ENCODE peak calls at places on chromosomes 11 and 22, in seven cellular contexts. One of them, this sample, is unnamed.

GRCh38 chr11:2816941-2817421 is 68.6 kb downstream of the CDKN1C start:
- DNase-seq in HuH-7.5: no peak
- DNase-seq in ELF-1: no peak
- DNase-seq in activated effector memory CD4-positive, alpha-beta T cell treated with anti-CD3 and anti-CD28 coated beads, Interleukin-2, amount 50 U/mL, for 16 hours: no peak
- DNase-seq in NCI-H460: no peak
- DNase-seq in stimulated activated CD4-positive, alpha-beta T cell treated with anti-CD3 and anti-CD28 coated beads, Interleukin-4, amount 100 ng/mL, for 1 hour: no peak
- DNase-seq in GM12864: no peak
- DNase-seq in this sample: no peak

GRCh38 chr22:44683237-44683636 is 18.8 kb upstream of the PRR5 start:
- DNase-seq in ELF-1: no peak
- DNase-seq in NCI-H460: no peak
- DNase-seq in activated effector memory CD4-positive, alpha-beta T cell treated with anti-CD3 and anti-CD28 coated beads, Interleukin-2, amount 50 U/mL, for 16 hours: no peak
- DNase-seq in HuH-7.5: no peak
- DNase-seq in GM12864: peak; percentile 43
- DNase-seq in stimulated activated CD4-positive, alpha-beta T cell treated with anti-CD3 and anti-CD28 coated beads, Interleukin-4, amount 100 ng/mL, for 1 hour: no peak
- DNase-seq in this sample: peak; percentile 45

GRCh38 chr11:105732611-105733010 is 122.7 kb downstream of the GRIA4 start:
- DNase-seq in GM12864: no peak
- DNase-seq in HuH-7.5: no peak
- DNase-seq in NCI-H460: no peak
- DNase-seq in ELF-1: no peak
- DNase-seq in activated effector memory CD4-positive, alpha-beta T cell treated with anti-CD3 and anti-CD28 coated beads, Interleukin-2, amount 50 U/mL, for 16 hours: no peak
- DNase-seq in stimulated activated CD4-positive, alpha-beta T cell treated with anti-CD3 and anti-CD28 coated beads, Interleukin-4, amount 100 ng/mL, for 1 hour: no peak
- DNase-seq in this sample: no peak

GRCh38 chr22:28799834-28800307 is 498 bp downstream of the XBP1 start:
- DNase-seq in NCI-H460: peak; percentile 30
- DNase-seq in ELF-1: peak; percentile 57
- DNase-seq in activated effector memory CD4-positive, alpha-beta T cell treated with anti-CD3 and anti-CD28 coated beads, Interleukin-2, amount 50 U/mL, for 16 hours: peak; percentile 77
- DNase-seq in GM12864: no peak
- DNase-seq in stimulated activated CD4-positive, alpha-beta T cell treated with anti-CD3 and anti-CD28 coated beads, Interleukin-4, amount 100 ng/mL, for 1 hour: no peak
- DNase-seq in HuH-7.5: peak; percentile 45
- DNase-seq in this sample: no peak

GRCh38 chr11:86245369-86246292 is 1.1 kb downstream of the EED start:
- DNase-seq in NCI-H460: no peak
- DNase-seq in activated effector memory CD4-positive, alpha-beta T cell treated with anti-CD3 and anti-CD28 coated beads, Interleukin-2, amount 50 U/mL, for 16 hours: peak; percentile 74
- DNase-seq in GM12864: no peak
- DNase-seq in HuH-7.5: no peak
- DNase-seq in stimulated activated CD4-positive, alpha-beta T cell treated with anti-CD3 and anti-CD28 coated beads, Interleukin-4, amount 100 ng/mL, for 1 hour: peak; percentile 15
- DNase-seq in ELF-1: peak; percentile 48
- DNase-seq in this sample: no peak

GRCh38 chr11:111585371-111585770 is 16.9 kb upstream of the SIK2 start:
- DNase-seq in GM12864: no peak
- DNase-seq in ELF-1: no peak
- DNase-seq in NCI-H460: no peak
- DNase-seq in activated effector memory CD4-positive, alpha-beta T cell treated with anti-CD3 and anti-CD28 coated beads, Interleukin-2, amount 50 U/mL, for 16 hours: no peak
- DNase-seq in stimulated activated CD4-positive, alpha-beta T cell treated with anti-CD3 and anti-CD28 coated beads, Interleukin-4, amount 100 ng/mL, for 1 hour: no peak
- DNase-seq in HuH-7.5: no peak
- DNase-seq in this sample: no peak

GRCh38 chr11:22521226-22521625 is 104.4 kb downstream of the FANCF start:
- DNase-seq in stimulated activated CD4-positive, alpha-beta T cell treated with anti-CD3 and anti-CD28 coated beads, Interleukin-4, amount 100 ng/mL, for 1 hour: no peak
- DNase-seq in GM12864: no peak
- DNase-seq in ELF-1: no peak
- DNase-seq in activated effector memory CD4-positive, alpha-beta T cell treated with anti-CD3 and anti-CD28 coated beads, Interleukin-2, amount 50 U/mL, for 16 hours: no peak
- DNase-seq in HuH-7.5: no peak
- DNase-seq in NCI-H460: no peak
- DNase-seq in this sample: no peak

GRCh38 chr11:102664001-102664752 is 39.0 kb upstream of the MMP20 start:
- DNase-seq in NCI-H460: no peak
- DNase-seq in stimulated activated CD4-positive, alpha-beta T cell treated with anti-CD3 and anti-CD28 coated beads, Interleukin-4, amount 100 ng/mL, for 1 hour: no peak
- DNase-seq in ELF-1: no peak
- DNase-seq in activated effector memory CD4-positive, alpha-beta T cell treated with anti-CD3 and anti-CD28 coated beads, Interleukin-2, amount 50 U/mL, for 16 hours: no peak
- DNase-seq in GM12864: no peak
- DNase-seq in HuH-7.5: no peak
- DNase-seq in this sample: no peak

GRCh38 chr22:50731811-50732624 is 6.0 kb upstream of the ACR start:
- DNase-seq in HuH-7.5: peak; percentile 90
- DNase-seq in NCI-H460: peak; percentile 36
- DNase-seq in ELF-1: no peak
- DNase-seq in stimulated activated CD4-positive, alpha-beta T cell treated with anti-CD3 and anti-CD28 coated beads, Interleukin-4, amount 100 ng/mL, for 1 hour: peak; percentile 62
- DNase-seq in activated effector memory CD4-positive, alpha-beta T cell treated with anti-CD3 and anti-CD28 coated beads, Interleukin-2, amount 50 U/mL, for 16 hours: peak; percentile 84
- DNase-seq in GM12864: no peak
- DNase-seq in this sample: no peak

GRCh38 chr11:2121227-2122130 is 17.7 kb downstream of the IGF2 start:
- DNase-seq in ELF-1: peak; percentile 8
- DNase-seq in HuH-7.5: no peak
- DNase-seq in NCI-H460: no peak
- DNase-seq in GM12864: no peak
- DNase-seq in activated effector memory CD4-positive, alpha-beta T cell treated with anti-CD3 and anti-CD28 coated beads, Interleukin-2, amount 50 U/mL, for 16 hours: no peak
- DNase-seq in stimulated activated CD4-positive, alpha-beta T cell treated with anti-CD3 and anti-CD28 coated beads, Interleukin-4, amount 100 ng/mL, for 1 hour: no peak
- DNase-seq in this sample: no peak

GRCh38 chr22:29306175-29306829 is at the start of gene GAS2L1:
- DNase-seq in HuH-7.5: peak; percentile 100
- DNase-seq in NCI-H460: peak; percentile 51
- DNase-seq in stimulated activated CD4-positive, alpha-beta T cell treated with anti-CD3 and anti-CD28 coated beads, Interleukin-4, amount 100 ng/mL, for 1 hour: peak; percentile 45
- DNase-seq in activated effector memory CD4-positive, alpha-beta T cell treated with anti-CD3 and anti-CD28 coated beads, Interleukin-2, amount 50 U/mL, for 16 hours: peak; percentile 77
- DNase-seq in ELF-1: peak; percentile 92
- DNase-seq in GM12864: no peak
- DNase-seq in this sample: no peak

GRCh38 chr22:21055880-21056319 is 10.2 kb downstream of the LRRC74B start:
- DNase-seq in activated effector memory CD4-positive, alpha-beta T cell treated with anti-CD3 and anti-CD28 coated beads, Interleukin-2, amount 50 U/mL, for 16 hours: no peak
- DNase-seq in ELF-1: no peak
- DNase-seq in HuH-7.5: no peak
- DNase-seq in GM12864: no peak
- DNase-seq in NCI-H460: no peak
- DNase-seq in stimulated activated CD4-positive, alpha-beta T cell treated with anti-CD3 and anti-CD28 coated beads, Interleukin-4, amount 100 ng/mL, for 1 hour: no peak
- DNase-seq in this sample: no peak

GRCh38 chr11:11476971-11477645 is 124.1 kb upstream of the CSNK2A3 start:
- DNase-seq in NCI-H460: no peak
- DNase-seq in GM12864: no peak
- DNase-seq in ELF-1: no peak
- DNase-seq in stimulated activated CD4-positive, alpha-beta T cell treated with anti-CD3 and anti-CD28 coated beads, Interleukin-4, amount 100 ng/mL, for 1 hour: no peak
- DNase-seq in HuH-7.5: no peak
- DNase-seq in activated effector memory CD4-positive, alpha-beta T cell treated with anti-CD3 and anti-CD28 coated beads, Interleukin-2, amount 50 U/mL, for 16 hours: no peak
- DNase-seq in this sample: no peak

GRCh38 chr11:92390783-92391182 is 166.2 kb downstream of the FAT3 start:
- DNase-seq in stimulated activated CD4-positive, alpha-beta T cell treated with anti-CD3 and anti-CD28 coated beads, Interleukin-4, amount 100 ng/mL, for 1 hour: no peak
- DNase-seq in activated effector memory CD4-positive, alpha-beta T cell treated with anti-CD3 and anti-CD28 coated beads, Interleukin-2, amount 50 U/mL, for 16 hours: no peak
- DNase-seq in HuH-7.5: no peak
- DNase-seq in NCI-H460: no peak
- DNase-seq in ELF-1: no peak
- DNase-seq in GM12864: no peak
- DNase-seq in this sample: no peak

GRCh38 chr11:66904055-66904454 is 47.2 kb downstream of the LRFN4 start:
- DNase-seq in ELF-1: no peak
- DNase-seq in activated effector memory CD4-positive, alpha-beta T cell treated with anti-CD3 and anti-CD28 coated beads, Interleukin-2, amount 50 U/mL, for 16 hours: no peak
- DNase-seq in HuH-7.5: no peak
- DNase-seq in NCI-H460: no peak
- DNase-seq in stimulated activated CD4-positive, alpha-beta T cell treated with anti-CD3 and anti-CD28 coated beads, Interleukin-4, amount 100 ng/mL, for 1 hour: no peak
- DNase-seq in GM12864: no peak
- DNase-seq in this sample: no peak

GRCh38 chr11:126591966-126592489 is 236.5 kb downstream of the ST3GAL4 start:
- DNase-seq in GM12864: no peak
- DNase-seq in activated effector memory CD4-positive, alpha-beta T cell treated with anti-CD3 and anti-CD28 coated beads, Interleukin-2, amount 50 U/mL, for 16 hours: no peak
- DNase-seq in ELF-1: no peak
- DNase-seq in stimulated activated CD4-positive, alpha-beta T cell treated with anti-CD3 and anti-CD28 coated beads, Interleukin-4, amount 100 ng/mL, for 1 hour: no peak
- DNase-seq in NCI-H460: no peak
- DNase-seq in HuH-7.5: no peak
- DNase-seq in this sample: no peak

GRCh38 chr22:30325724-30326703 is 727 bp downstream of the TBC1D10A start:
- DNase-seq in stimulated activated CD4-positive, alpha-beta T cell treated with anti-CD3 and anti-CD28 coated beads, Interleukin-4, amount 100 ng/mL, for 1 hour: no peak
- DNase-seq in activated effector memory CD4-positive, alpha-beta T cell treated with anti-CD3 and anti-CD28 coated beads, Interleukin-2, amount 50 U/mL, for 16 hours: peak; percentile 72
- DNase-seq in HuH-7.5: peak; percentile 43
- DNase-seq in ELF-1: peak; percentile 5
- DNase-seq in NCI-H460: no peak
- DNase-seq in GM12864: no peak
- DNase-seq in this sample: no peak

GRCh38 chr11:61331636-61332035 is 1.3 kb downstream of the DDB1 start:
- DNase-seq in activated effector memory CD4-positive, alpha-beta T cell treated with anti-CD3 and anti-CD28 coated beads, Interleukin-2, amount 50 U/mL, for 16 hours: no peak
- DNase-seq in ELF-1: no peak
- DNase-seq in GM12864: no peak
- DNase-seq in NCI-H460: no peak
- DNase-seq in stimulated activated CD4-positive, alpha-beta T cell treated with anti-CD3 and anti-CD28 coated beads, Interleukin-4, amount 100 ng/mL, for 1 hour: no peak
- DNase-seq in HuH-7.5: no peak
- DNase-seq in this sample: no peak

GRCh38 chr22:20509344-20510047 is 2.1 kb downstream of the MED15 start:
- DNase-seq in ELF-1: peak; percentile 63
- DNase-seq in stimulated activated CD4-positive, alpha-beta T cell treated with anti-CD3 and anti-CD28 coated beads, Interleukin-4, amount 100 ng/mL, for 1 hour: peak; percentile 60
- DNase-seq in HuH-7.5: no peak
- DNase-seq in NCI-H460: peak; percentile 33
- DNase-seq in GM12864: no peak
- DNase-seq in activated effector memory CD4-positive, alpha-beta T cell treated with anti-CD3 and anti-CD28 coated beads, Interleukin-2, amount 50 U/mL, for 16 hours: peak; percentile 80
- DNase-seq in this sample: no peak

GRCh38 chr22:40819741-40820140 is 595 bp upstream of the SLC25A17 start:
- DNase-seq in stimulated activated CD4-positive, alpha-beta T cell treated with anti-CD3 and anti-CD28 coated beads, Interleukin-4, amount 100 ng/mL, for 1 hour: no peak
- DNase-seq in GM12864: no peak
- DNase-seq in activated effector memory CD4-positive, alpha-beta T cell treated with anti-CD3 and anti-CD28 coated beads, Interleukin-2, amount 50 U/mL, for 16 hours: no peak
- DNase-seq in NCI-H460: no peak
- DNase-seq in HuH-7.5: no peak
- DNase-seq in ELF-1: no peak
- DNase-seq in this sample: no peak

GRCh38 chr11:60629399-60629798 is 70.0 kb upstream of the MS4A8 start:
- DNase-seq in NCI-H460: no peak
- DNase-seq in ELF-1: no peak
- DNase-seq in GM12864: no peak
- DNase-seq in activated effector memory CD4-positive, alpha-beta T cell treated with anti-CD3 and anti-CD28 coated beads, Interleukin-2, amount 50 U/mL, for 16 hours: no peak
- DNase-seq in HuH-7.5: no peak
- DNase-seq in stimulated activated CD4-positive, alpha-beta T cell treated with anti-CD3 and anti-CD28 coated beads, Interleukin-4, amount 100 ng/mL, for 1 hour: no peak
- DNase-seq in this sample: no peak

GRCh38 chr11:13152736-13153541 is 124.7 kb upstream of the BMAL1 start:
- DNase-seq in HuH-7.5: no peak
- DNase-seq in GM12864: no peak
- DNase-seq in stimulated activated CD4-positive, alpha-beta T cell treated with anti-CD3 and anti-CD28 coated beads, Interleukin-4, amount 100 ng/mL, for 1 hour: no peak
- DNase-seq in ELF-1: no peak
- DNase-seq in NCI-H460: peak; percentile 3
- DNase-seq in activated effector memory CD4-positive, alpha-beta T cell treated with anti-CD3 and anti-CD28 coated beads, Interleukin-2, amount 50 U/mL, for 16 hours: no peak
- DNase-seq in this sample: no peak

GRCh38 chr11:80255021-80255420 is 814.2 kb upstream of the TENM4 start:
- DNase-seq in HuH-7.5: no peak
- DNase-seq in activated effector memory CD4-positive, alpha-beta T cell treated with anti-CD3 and anti-CD28 coated beads, Interleukin-2, amount 50 U/mL, for 16 hours: no peak
- DNase-seq in GM12864: no peak
- DNase-seq in ELF-1: no peak
- DNase-seq in NCI-H460: no peak
- DNase-seq in stimulated activated CD4-positive, alpha-beta T cell treated with anti-CD3 and anti-CD28 coated beads, Interleukin-4, amount 100 ng/mL, for 1 hour: no peak
- DNase-seq in this sample: no peak

GRCh38 chr11:8228206-8228605 is 35.5 kb downstream of the LMO1 start:
- DNase-seq in ELF-1: no peak
- DNase-seq in stimulated activated CD4-positive, alpha-beta T cell treated with anti-CD3 and anti-CD28 coated beads, Interleukin-4, amount 100 ng/mL, for 1 hour: no peak
- DNase-seq in HuH-7.5: no peak
- DNase-seq in NCI-H460: no peak
- DNase-seq in activated effector memory CD4-positive, alpha-beta T cell treated with anti-CD3 and anti-CD28 coated beads, Interleukin-2, amount 50 U/mL, for 16 hours: no peak
- DNase-seq in GM12864: no peak
- DNase-seq in this sample: no peak

GRCh38 chr11:118243993-118244762 is 8.0 kb downstream of the MPZL3 start:
- DNase-seq in GM12864: no peak
- DNase-seq in HuH-7.5: no peak
- DNase-seq in activated effector memory CD4-positive, alpha-beta T cell treated with anti-CD3 and anti-CD28 coated beads, Interleukin-2, amount 50 U/mL, for 16 hours: no peak
- DNase-seq in NCI-H460: no peak
- DNase-seq in ELF-1: no peak
- DNase-seq in stimulated activated CD4-positive, alpha-beta T cell treated with anti-CD3 and anti-CD28 coated beads, Interleukin-4, amount 100 ng/mL, for 1 hour: no peak
- DNase-seq in this sample: no peak

GRCh38 chr11:105734422-105734821 is 124.5 kb downstream of the GRIA4 start:
- DNase-seq in GM12864: no peak
- DNase-seq in ELF-1: no peak
- DNase-seq in stimulated activated CD4-positive, alpha-beta T cell treated with anti-CD3 and anti-CD28 coated beads, Interleukin-4, amount 100 ng/mL, for 1 hour: no peak
- DNase-seq in activated effector memory CD4-positive, alpha-beta T cell treated with anti-CD3 and anti-CD28 coated beads, Interleukin-2, amount 50 U/mL, for 16 hours: no peak
- DNase-seq in HuH-7.5: no peak
- DNase-seq in NCI-H460: no peak
- DNase-seq in this sample: no peak

GRCh38 chr11:125638315-125638714 is 13.4 kb downstream of the CHEK1 start:
- DNase-seq in stimulated activated CD4-positive, alpha-beta T cell treated with anti-CD3 and anti-CD28 coated beads, Interleukin-4, amount 100 ng/mL, for 1 hour: no peak
- DNase-seq in HuH-7.5: no peak
- DNase-seq in GM12864: no peak
- DNase-seq in activated effector memory CD4-positive, alpha-beta T cell treated with anti-CD3 and anti-CD28 coated beads, Interleukin-2, amount 50 U/mL, for 16 hours: no peak
- DNase-seq in NCI-H460: no peak
- DNase-seq in ELF-1: no peak
- DNase-seq in this sample: no peak

GRCh38 chr11:65437436-65438227 is 15.0 kb downstream of the NEAT1 start:
- DNase-seq in NCI-H460: no peak
- DNase-seq in GM12864: no peak
- DNase-seq in stimulated activated CD4-positive, alpha-beta T cell treated with anti-CD3 and anti-CD28 coated beads, Interleukin-4, amount 100 ng/mL, for 1 hour: no peak
- DNase-seq in activated effector memory CD4-positive, alpha-beta T cell treated with anti-CD3 and anti-CD28 coated beads, Interleukin-2, amount 50 U/mL, for 16 hours: peak; percentile 46
- DNase-seq in HuH-7.5: no peak
- DNase-seq in ELF-1: no peak
- DNase-seq in this sample: no peak

This sample was measured in GM12878.